ENCODE peak calls at places on chromosomes 16 and 17, in ten cellular contexts. L is tibial artery; C is CD4-positive, alpha-beta T cell; T is AG04450; I is fibroblast of the aortic adventitia; F is lower lobe of right lung; X is neural progenitor cell; P is B cell; U is fibroblast of mammary gland; M is GM13977. Y is an unnamed sample.

GRCh38 chr16:23679274-23679985 is 741 bp downstream of the PLK1 start:
- DNase-seq in C (no peak), F (peak), X (peak), M (peak), P (no peak), I (peak), L (no peak), U (peak), T (no peak), Y (no peak)

GRCh38 chr17:76735586-76736348 is 1.4 kb downstream of the SRSF2 start:
- DNase-seq in C (no peak), X (no peak), M (no peak), L (no peak), F (no peak), I (no peak), U (no peak), P (no peak), T (no peak), Y (no peak)

GRCh38 chr16:20409398-20410152 is at the start of gene ACSM5:
- DNase-seq in X (no peak), P (no peak), F (no peak), M (no peak), T (no peak), U (peak), I (no peak), L (peak), C (no peak), Y (no peak)

GRCh38 chr17:78637146-78637545 is 60.0 kb upstream of the DNAH17 start:
- DNase-seq in F (no peak), I (no peak), L (no peak), U (no peak), T (no peak), P (no peak), C (no peak), M (no peak), X (no peak), Y (no peak)

GRCh38 chr17:63132509-63132911 is 166.5 kb downstream of the TANC2 start:
- DNase-seq in M (no peak), L (no peak), X (no peak), F (no peak), U (no peak), P (no peak), C (no peak), I (peak), T (no peak), Y (no peak)

GRCh38 chr17:61617261-61617660 is 26.2 kb upstream of the NACA2 start:
- DNase-seq in U (peak), I (peak), F (no peak), C (no peak), M (no peak), T (no peak), P (no peak), L (no peak), X (no peak), Y (no peak)

GRCh38 chr16:70657956-70658355 is 11.6 kb downstream of the IL34 start:
- DNase-seq in F (no peak), U (no peak), M (no peak), P (no peak), L (no peak), C (no peak), I (no peak), X (no peak), T (no peak), Y (no peak)

GRCh38 chr17:71764507-71764906 is 356.3 kb upstream of the SOX9 start:
- DNase-seq in T (no peak), X (peak), P (no peak), I (no peak), L (no peak), F (no peak), U (no peak), M (no peak), C (no peak), Y (peak)

GRCh38 chr16:31127182-31127581 is 8.3 kb downstream of the PRSS8 start:
- DNase-seq in I (no peak), F (no peak), C (no peak), M (no peak), U (no peak), T (no peak), L (no peak), P (no peak), X (no peak), Y (no peak)

GRCh38 chr17:81312624-81313325 is 17.7 kb upstream of the SLC38A10 start:
- DNase-seq in L (no peak), T (no peak), U (no peak), P (no peak), I (no peak), C (no peak), F (no peak), X (no peak), M (no peak), Y (no peak)

GRCh38 chr17:79065105-79065670 is 9.4 kb upstream of the ENGASE start:
- DNase-seq in F (no peak), X (peak), P (no peak), L (no peak), U (peak), C (peak), M (no peak), I (peak), T (no peak), Y (no peak)

GRCh38 chr16:82580293-82580900 is 46.4 kb upstream of the CDH13 start:
- DNase-seq in P (no peak), F (no peak), M (no peak), U (peak), C (no peak), T (no peak), X (peak), I (peak), L (no peak), Y (no peak)

GRCh38 chr17:40472733-40473452 is 28.5 kb downstream of the TNS4 start:
- DNase-seq in F (no peak), T (no peak), I (peak), C (no peak), P (no peak), X (no peak), M (no peak), U (peak), L (no peak), Y (no peak)

GRCh38 chr16:46649571-46649970 is 28.4 kb upstream of the SHCBP1 start:
- DNase-seq in L (peak), U (peak), F (no peak), M (no peak), C (no peak), I (peak), X (no peak), T (no peak), P (no peak), Y (no peak)

GRCh38 chr17:79861371-79862216 is 22.4 kb upstream of the CBX4 start:
- DNase-seq in I (peak), F (peak), M (no peak), T (no peak), L (no peak), X (no peak), P (no peak), C (no peak), U (no peak), Y (no peak)

GRCh38 chr17:10105513-10106001 is 92.8 kb downstream of the GAS7 start:
- DNase-seq in M (no peak), X (no peak), F (no peak), I (peak), C (no peak), U (peak), T (no peak), P (no peak), L (no peak), Y (no peak)

GRCh38 chr17:66255112-66255511 is 25.9 kb upstream of the APOH start:
- DNase-seq in M (peak), L (no peak), P (no peak), X (peak), C (peak), I (peak), U (peak), F (no peak), T (peak), Y (no peak)

GRCh38 chr17:77354721-77355455 is 214.1 kb downstream of the SEC14L1 start:
- DNase-seq in F (no peak), C (no peak), P (no peak), X (no peak), L (peak), T (peak), M (no peak), U (peak), I (peak), Y (no peak)

GRCh38 chr17:7839890-7840260 is 5.9 kb downstream of the KDM6B start:
- DNase-seq in I (peak), U (peak), P (no peak), L (no peak), C (no peak), T (no peak), M (no peak), X (peak), F (no peak), Y (no peak)

GRCh38 chr16:4515611-4516233 is 22.9 kb downstream of the CDIP1 start:
- DNase-seq in X (no peak), M (peak), F (no peak), T (no peak), C (no peak), P (peak), U (no peak), L (no peak), I (peak), Y (no peak)

GRCh38 chr16:12544477-12545291 is 259.0 kb downstream of the CPPED1 start:
- DNase-seq in C (no peak), M (no peak), T (no peak), I (no peak), P (no peak), F (no peak), X (no peak), L (no peak), U (no peak), Y (no peak)

GRCh38 chr17:72488542-72489272 is 367.9 kb downstream of the SOX9 start:
- DNase-seq in M (no peak), F (no peak), L (no peak), U (no peak), T (no peak), P (no peak), I (no peak), X (no peak), C (no peak), Y (no peak)

DNA sequence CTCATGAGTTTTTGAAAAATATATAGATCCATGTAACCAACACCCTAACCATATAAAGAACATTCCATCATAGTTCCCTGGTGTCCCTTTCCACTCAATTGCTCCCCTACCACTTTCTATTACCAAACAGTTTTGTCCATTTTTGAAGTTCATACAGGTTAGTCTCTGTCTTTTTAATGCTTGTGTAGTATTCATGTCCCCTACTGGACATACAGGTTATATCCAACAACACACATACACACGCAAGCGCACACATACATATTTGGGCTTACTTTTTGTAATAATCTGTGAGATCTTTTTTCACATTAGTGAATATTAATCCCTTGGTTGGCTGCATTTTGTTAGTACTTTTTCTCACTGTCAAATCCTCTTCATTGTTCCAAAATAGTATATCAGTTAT is 6.4 kb downstream of the CRYBA1 start:
- DNase-seq in I (no peak), X (no peak), P (no peak), L (no peak), F (no peak), U (no peak), C (no peak), M (no peak), T (no peak), Y (no peak)
- TF ChIP-seq CTCF in I (no peak), X (no peak), P (no peak), L (no peak), F (no peak), U (no peak), C (no peak), M (no peak), T (no peak), Y (no peak)

GRCh38 chr17:5813357-5813756 is 229.0 kb upstream of the NLRP1 start:
- DNase-seq in P (no peak), M (no peak), X (no peak), U (no peak), L (no peak), F (no peak), I (no peak), T (no peak), C (no peak), Y (no peak)
- TF ChIP-seq CTCF in P (no peak), M (no peak), X (no peak), U (no peak), L (no peak), F (no peak), I (no peak), T (no peak), C (no peak), Y (no peak)

GRCh38 chr17:19244357-19244756 is 7.2 kb downstream of the EPN2 start:
- DNase-seq in P (no peak), I (no peak), T (no peak), X (no peak), U (no peak), F (no peak), L (no peak), C (no peak), M (no peak), Y (no peak)

GRCh38 chr17:19244796-19245195 is 7.6 kb downstream of the EPN2 start:
- DNase-seq in F (no peak), U (no peak), C (no peak), X (no peak), T (no peak), P (no peak), M (no peak), I (no peak), L (no peak), Y (no peak)

GRCh38 chr17:19243838-19244237 is 6.7 kb downstream of the EPN2 start:
- DNase-seq in U (no peak), T (no peak), C (no peak), L (no peak), F (no peak), M (no peak), P (no peak), X (no peak), I (no peak), Y (no peak)

GRCh38 chr17:19242926-19243325 is 5.8 kb downstream of the EPN2 start:
- DNase-seq in X (no peak), I (no peak), L (no peak), U (no peak), M (no peak), C (no peak), P (no peak), F (no peak), T (no peak), Y (no peak)

DNA sequence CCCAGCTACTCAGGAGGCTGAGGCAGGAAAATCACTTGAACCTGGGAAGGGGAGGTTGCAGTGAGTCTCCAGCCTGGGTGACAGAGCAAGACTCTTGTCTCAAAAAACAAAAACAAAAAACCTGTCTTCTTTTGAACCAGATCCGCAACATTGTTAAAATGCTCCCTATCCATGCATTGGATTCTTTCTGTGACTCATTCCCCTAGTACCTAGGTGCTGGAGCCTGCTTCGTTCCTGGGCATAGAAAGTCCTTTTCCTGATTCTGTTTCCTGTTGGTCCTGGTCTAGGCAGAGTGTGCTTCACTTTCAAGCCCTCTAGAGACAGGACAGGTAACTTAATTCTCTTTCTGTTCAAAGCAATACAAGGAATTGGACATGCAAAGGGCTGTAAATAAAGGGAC is 5.2 kb downstream of the EPN2 start:
- DNase-seq in T (no peak), M (no peak), P (no peak), L (no peak), U (no peak), X (no peak), I (no peak), F (no peak), C (no peak), Y (no peak)
- TF ChIP-seq CTCF in T (no peak), M (no peak), P (no peak), L (no peak), U (no peak), X (no peak), I (no peak), F (no peak), C (no peak), Y (no peak)

DNA sequence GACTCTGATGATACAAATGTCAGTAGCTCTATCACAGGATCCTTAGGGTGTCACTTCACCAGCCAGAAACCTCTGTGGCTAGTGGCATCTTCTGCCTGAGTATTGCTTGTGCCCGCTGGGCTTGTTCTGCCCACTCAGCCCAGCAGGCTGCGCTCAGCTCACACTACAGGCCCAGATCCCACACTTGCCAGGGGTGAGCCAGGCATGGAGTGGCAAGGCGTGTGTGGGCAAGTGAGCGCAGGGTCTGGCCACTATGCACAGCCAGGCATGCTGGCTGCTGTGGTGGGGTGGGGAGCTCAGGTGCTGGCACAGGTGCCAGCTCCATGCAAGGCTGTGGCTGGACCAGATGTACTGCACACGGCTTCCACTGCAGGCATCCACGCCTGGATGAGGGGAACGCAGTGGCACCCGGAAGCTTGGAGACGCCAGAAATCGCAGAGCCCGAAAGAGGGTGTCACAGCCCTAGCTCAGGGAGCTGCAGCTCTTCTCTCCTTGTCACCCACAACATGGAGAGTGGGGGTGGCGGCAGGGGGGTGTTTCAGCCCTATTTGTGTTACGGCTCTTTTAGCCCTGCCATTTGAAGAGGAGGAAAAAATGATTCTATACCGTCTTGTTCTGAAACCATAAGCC is 10.2 kb downstream of the CFAP97D1 start:
- DNase-seq in P (no peak), I (no peak), X (no peak), C (no peak), T (no peak), U (no peak), F (no peak), L (no peak), M (no peak), Y (no peak)
- TF ChIP-seq CTCF in P (no peak), I (peak), X (peak), C (no peak), T (peak), U (no peak), F (no peak), L (no peak), M (no peak), Y (no peak)

GRCh38 chr16:69176033-69176780 is 10.8 kb upstream of the SNTB2 start:
- DNase-seq in T (peak), U (peak), C (no peak), P (no peak), L (no peak), X (no peak), I (peak), F (no peak), M (no peak), Y (no peak)
- TF ChIP-seq CTCF in T (peak), U (no peak), C (no peak), P (no peak), L (no peak), X (no peak), I (no peak), F (no peak), M (no peak), Y (no peak)

GRCh38 chr17:28347261-28347891 is 10.0 kb downstream of the POLDIP2 start:
- DNase-seq in I (peak), T (peak), M (no peak), F (no peak), X (no peak), U (peak), P (no peak), C (no peak), L (no peak), Y (no peak)
- TF ChIP-seq CTCF in I (no peak), T (no peak), M (no peak), F (no peak), X (no peak), U (no peak), P (no peak), C (no peak), L (no peak), Y (no peak)